ENCODE peak calls at places on chromosomes 7 and 10, in five cellular contexts. N is GM23338; M is CD4-positive, alpha-beta memory T cell; U is hippocampal formation; H is stimulated activated CD4-positive, alpha-beta T cell treated with anti-CD3 and anti-CD28 coated beads, Interleukin-12 subunit alpha, Interleukin-12 subunit beta, amount 100 ng/mL, for 48 hours. A is an unnamed sample.

GRCh38 chr10:13977861-13978843 is 352.6 kb downstream of the FRMD4A start:
- DNase-seq in N (no peak), H (no peak), M (no peak), U (no peak), A (no peak)

GRCh38 chr7:142196066-142196840 is 61.6 kb downstream of the PRSS58 start:
- DNase-seq in H (no peak), M (no peak), U (no peak), N (no peak), A (no peak)

GRCh38 chr10:30454744-30455498 is 20.9 kb downstream of the MAP3K8 start:
- DNase-seq in H (no peak), M (no peak), N (no peak), U (no peak), A (no peak)

GRCh38 chr7:14691597-14692203 is 210.9 kb downstream of the DGKB start:
- DNase-seq in U (peak), H (peak), N (peak), M (peak), A (peak)

GRCh38 chr7:46745700-46746090 is 824.6 kb upstream of the IGFBP3 start:
- DNase-seq in U (no peak), H (no peak), N (no peak), M (no peak), A (no peak)

GRCh38 chr7:141674702-141675101 is 27.3 kb downstream of the DENND11 start:
- DNase-seq in N (peak), H (no peak), U (no peak), M (no peak), A (no peak)

GRCh38 chr10:131855763-131856401 is 44.9 kb upstream of the PPP2R2D start:
- DNase-seq in N (no peak), U (no peak), H (no peak), M (no peak), A (no peak)

GRCh38 chr10:78948616-78949015 is 120.2 kb upstream of the ZMIZ1 start:
- DNase-seq in H (no peak), U (no peak), M (no peak), N (no peak), A (no peak)

GRCh38 chr7:90689256-90689655 is 93.1 kb downstream of the CDK14 start:
- DNase-seq in U (no peak), M (no peak), N (no peak), H (no peak), A (no peak)

GRCh38 chr7:36607741-36608140 is 116.6 kb downstream of the AOAH start:
- DNase-seq in N (no peak), H (no peak), U (no peak), M (no peak), A (no peak)

GRCh38 chr7:43674559-43675436 is 54.5 kb downstream of the COA1 start:
- DNase-seq in M (no peak), H (no peak), N (no peak), U (no peak), A (no peak)

GRCh38 chr7:96331775-96332174 is 9.9 kb upstream of the SLC25A13 start:
- DNase-seq in N (no peak), U (no peak), M (no peak), H (no peak), A (no peak)

GRCh38 chr10:74988787-74989574 is 122.5 kb upstream of the SAMD8 start:
- DNase-seq in H (no peak), N (no peak), U (no peak), M (no peak), A (no peak)

GRCh38 chr7:14902589-14902963 is at the start of gene DGKB:
- DNase-seq in N (peak), M (no peak), H (no peak), U (peak), A (no peak)

GRCh38 chr7:132402751-132403245 is 173.5 kb downstream of the PLXNA4 start:
- DNase-seq in N (no peak), M (no peak), H (no peak), U (no peak), A (no peak)

GRCh38 chr7:155515318-155515717 is 31.0 kb downstream of the CNPY1 start:
- DNase-seq in H (no peak), U (no peak), M (no peak), N (no peak), A (no peak)

GRCh38 chr10:58334817-58335305 is at the start of gene UBE2D1:
- DNase-seq in M (peak), U (peak), H (peak), N (peak), A (peak)

GRCh38 chr10:60384708-60385398 is 4.8 kb downstream of the ANK3 start:
- DNase-seq in U (no peak), H (no peak), N (no peak), M (no peak), A (no peak)

GRCh38 chr10:119595715-119596515 is 849 bp downstream of the TIAL1 start:
- DNase-seq in M (peak), U (no peak), N (peak), H (peak), A (peak)

GRCh38 chr10:13018171-13018570 is 16.7 kb upstream of the CCDC3 start:
- DNase-seq in N (no peak), H (no peak), M (no peak), U (no peak), A (no peak)

GRCh38 chr10:133109736-133110532 is 22.2 kb downstream of the ADGRA1 start:
- DNase-seq in U (no peak), H (no peak), N (no peak), M (no peak), A (no peak)

GRCh38 chr10:132704008-132704814 is 81.7 kb downstream of the NKX6-2 start:
- DNase-seq in M (no peak), N (no peak), H (no peak), U (no peak), A (no peak)

GRCh38 chr7:131627589-131628212 is 71.3 kb upstream of the PODXL start:
- DNase-seq in H (no peak), M (no peak), N (no peak), U (no peak), A (no peak)

GRCh38 chr10:69446650-69447151 is 4.6 kb upstream of the TSPAN15 start:
- DNase-seq in U (no peak), M (no peak), H (no peak), N (no peak), A (no peak)

GRCh38 chr7:43668035-43668434 is 61.3 kb downstream of the COA1 start:
- DNase-seq in U (no peak), N (no peak), M (no peak), H (no peak), A (no peak)

GRCh38 chr10:119235381-119235780 is 28.0 kb downstream of the GRK5 start:
- DNase-seq in M (no peak), H (no peak), U (no peak), N (no peak), A (no peak)

GRCh38 chr10:60910543-60910942 is 33.4 kb downstream of the RHOBTB1 start:
- DNase-seq in N (no peak), H (no peak), M (no peak), U (no peak), A (peak)

GRCh38 chr10:127462643-127463295 is 86.3 kb upstream of the NPS start:
- DNase-seq in H (no peak), N (no peak), M (no peak), U (no peak), A (no peak)

GRCh38 chr7:45662540-45663166 is 88.5 kb downstream of the ADCY1 start:
- DNase-seq in H (no peak), U (no peak), M (no peak), N (no peak), A (no peak)

GRCh38 chr10:125113661-125114388 is 46.5 kb downstream of the CTBP2 start:
- DNase-seq in N (no peak), U (no peak), M (no peak), H (no peak), A (no peak)

GRCh38 chr7:158495780-158496179 is 91.8 kb downstream of the PTPRN2 start:
- DNase-seq in H (no peak), M (no peak), N (peak), U (no peak), A (no peak)

GRCh38 chr10:77350711-77351119 is 286.9 kb downstream of the KCNMA1 start:
- DNase-seq in H (no peak), U (no peak), M (no peak), N (no peak), A (no peak)

GRCh38 chr10:86813101-86813500 is 56.7 kb downstream of the BMPR1A start:
- DNase-seq in U (no peak), M (no peak), H (no peak), N (no peak), A (no peak)

GRCh38 chr10:31123946-31124345 is 92.3 kb upstream of the ZNF438 start:
- DNase-seq in U (no peak), N (no peak), H (no peak), M (no peak), A (no peak)

GRCh38 chr7:158268851-158269535 is 318.6 kb downstream of the PTPRN2 start:
- DNase-seq in N (no peak), M (no peak), U (no peak), H (no peak), A (no peak)

GRCh38 chr7:32937344-32938174 is 19.7 kb upstream of the FKBP9 start:
- DNase-seq in N (no peak), H (no peak), U (no peak), M (no peak), A (no peak)